ENCODE peak calls at places on chromosomes 7 and 10, in nine cellular contexts. J is upper lobe of right lung, X is left ventricle myocardium inferior, N is fibroblast of the aortic adventitia, R is astrocyte of the cerebellum, H is epithelial cell of esophagus, K is activated B cell treated with CpG ODN at 0.5 μM for 24 hours, D is fibroblast of lung, W is glutamatergic neuron. M is an unnamed sample.

GRCh38 chr7:95338832-95339231 is 14.5 kb upstream of the PON1 start:
- DNase-seq in K (no peak), D (no peak), N (no peak), X (no peak), R (no peak), J (no peak), W (no peak), H (no peak), M (no peak)

GRCh38 chr10:63094405-63094804 is 38.7 kb upstream of the NRBF2 start:
- DNase-seq in W (no peak), H (peak), D (no peak), R (no peak), X (no peak), J (no peak), N (peak), K (no peak), M (no peak)

GRCh38 chr7:135239263-135239662 is 5.6 kb downstream of the STRA8 start:
- DNase-seq in W (no peak), D (no peak), N (no peak), R (no peak), H (no peak), K (no peak), J (no peak), X (no peak), M (no peak)

GRCh38 chr7:131164025-131164899 is 163.4 kb upstream of the MKLN1 start:
- DNase-seq in W (no peak), H (peak), N (peak), J (no peak), K (no peak), D (peak), R (peak), X (no peak), M (no peak)

GRCh38 chr7:29642494-29643155 is 79.0 kb downstream of the PRR15 start:
- DNase-seq in J (no peak), W (no peak), N (peak), R (no peak), D (peak), H (no peak), X (no peak), K (no peak), M (no peak)

GRCh38 chr10:117366741-117367140 is 8.5 kb downstream of the PDZD8 start:
- DNase-seq in X (no peak), D (no peak), N (no peak), W (no peak), K (no peak), J (no peak), R (no peak), H (peak), M (no peak)

GRCh38 chr7:831596-832291 is 532 bp upstream of the SUN1 start:
- DNase-seq in N (peak), X (no peak), J (no peak), W (no peak), H (peak), R (peak), K (no peak), D (peak), M (peak)

GRCh38 chr7:6015917-6016652 is 7.0 kb downstream of the AIMP2 start:
- DNase-seq in H (peak), N (peak), K (no peak), X (peak), R (peak), W (no peak), J (peak), D (peak), M (no peak)

GRCh38 chr7:47392241-47392759 is 189.6 kb downstream of the TNS3 start:
- DNase-seq in X (peak), N (peak), J (peak), H (no peak), R (peak), D (peak), W (peak), K (no peak), M (no peak)

GRCh38 chr7:36763084-36763807 is 39.0 kb upstream of the AOAH start:
- DNase-seq in J (no peak), X (no peak), H (peak), R (no peak), K (no peak), D (peak), N (peak), W (no peak), M (no peak)

GRCh38 chr7:96308253-96308949 is 13.5 kb downstream of the SLC25A13 start:
- DNase-seq in K (no peak), W (no peak), J (no peak), R (no peak), H (no peak), X (no peak), N (no peak), D (peak), M (no peak)

GRCh38 chr10:95450188-95450587 is 111.0 kb downstream of the SORBS1 start:
- DNase-seq in N (no peak), W (no peak), H (no peak), R (no peak), K (no peak), J (no peak), X (no peak), D (no peak), M (no peak)

GRCh38 chr10:106577266-106577665 is 587.2 kb downstream of the SORCS1 start:
- DNase-seq in K (no peak), D (peak), R (no peak), J (no peak), N (no peak), X (no peak), H (peak), W (no peak), M (no peak)

GRCh38 chr10:17850526-17850925 is 41.4 kb downstream of the MRC1 start:
- DNase-seq in K (no peak), N (no peak), J (no peak), W (no peak), H (no peak), X (no peak), R (no peak), D (no peak), M (no peak)

GRCh38 chr7:129615018-129615417 is 3.5 kb downstream of the NRF1 start:
- DNase-seq in R (no peak), W (no peak), X (no peak), D (peak), J (no peak), H (peak), K (no peak), N (no peak), M (no peak)

GRCh38 chr7:111312966-111313365 is 222.0 kb downstream of the LRRN3 start:
- DNase-seq in X (no peak), R (no peak), K (no peak), W (no peak), D (peak), J (no peak), N (peak), H (peak), M (no peak)

GRCh38 chr7:42071372-42072261 is 165.4 kb downstream of the GLI3 start:
- DNase-seq in X (no peak), N (peak), R (peak), K (no peak), D (peak), H (peak), W (no peak), J (no peak), M (peak)

GRCh38 chr10:91406322-91406721 is 3.8 kb upstream of the HECTD2 start:
- DNase-seq in D (no peak), X (no peak), K (no peak), N (no peak), H (no peak), R (no peak), J (no peak), W (no peak), M (no peak)

GRCh38 chr7:137996386-137996851 is 5.5 kb downstream of the CREB3L2 start:
- DNase-seq in N (peak), H (no peak), D (peak), K (no peak), X (peak), J (no peak), W (peak), R (peak), M (no peak)

GRCh38 chr7:4712371-4713182 is 30.5 kb downstream of the FOXK1 start:
- DNase-seq in K (no peak), N (no peak), J (no peak), D (peak), R (no peak), X (no peak), W (no peak), H (peak), M (no peak)

GRCh38 chr10:119817991-119818888 is 54.4 kb downstream of the MCMBP start:
- DNase-seq in J (peak), R (no peak), X (peak), D (peak), N (peak), K (no peak), H (peak), W (peak), M (peak)

GRCh38 chr7:27178366-27178765 is 4.2 kb upstream of the HOXA10 start:
- DNase-seq in K (no peak), W (no peak), X (no peak), D (no peak), H (no peak), J (peak), R (no peak), N (no peak), M (no peak)

GRCh38 chr10:91006001-91006751 is 85.3 kb upstream of the ANKRD1 start:
- DNase-seq in H (peak), J (no peak), W (peak), R (peak), X (no peak), N (peak), D (peak), K (no peak), M (peak)

GRCh38 chr10:130820880-130821482 is 490.5 kb downstream of the TCERG1L start:
- DNase-seq in X (no peak), K (no peak), R (no peak), W (no peak), J (no peak), D (no peak), H (no peak), N (no peak), M (no peak)

GRCh38 chr7:141646826-141647480 is 55.0 kb downstream of the DENND11 start:
- DNase-seq in N (peak), R (no peak), D (no peak), K (no peak), H (no peak), X (no peak), W (no peak), J (no peak), M (no peak)

GRCh38 chr10:31650010-31650409 is 278.6 kb downstream of the ARHGAP12 start:
- DNase-seq in X (peak), N (peak), W (peak), H (peak), R (peak), J (no peak), D (peak), K (no peak), M (peak)

GRCh38 chr10:73897693-73898092 is 13.2 kb upstream of the PLAU start:
- DNase-seq in D (no peak), R (no peak), K (no peak), J (no peak), W (no peak), H (no peak), X (no peak), N (no peak), M (no peak)

GRCh38 chr7:158710651-158711102 is 6.1 kb upstream of the NCAPG2 start:
- DNase-seq in W (no peak), H (peak), K (no peak), D (peak), R (peak), N (peak), X (no peak), J (no peak), M (peak)

GRCh38 chr7:109868215-109868614 is 1222.7 kb upstream of the LRRN3 start:
- DNase-seq in W (no peak), R (no peak), K (no peak), X (no peak), H (no peak), N (no peak), J (no peak), D (no peak), M (no peak)

GRCh38 chr10:121590772-121591171 is 7.5 kb downstream of the FGFR2 start:
- DNase-seq in K (no peak), R (no peak), W (no peak), N (no peak), D (no peak), H (no peak), J (peak), X (no peak), M (no peak)

GRCh38 chr10:121593267-121593666 is 5.0 kb downstream of the FGFR2 start:
- DNase-seq in X (no peak), D (no peak), R (no peak), J (peak), W (no peak), K (no peak), N (no peak), H (no peak), M (no peak)

GRCh38 chr10:121593676-121594075 is 4.6 kb downstream of the FGFR2 start:
- DNase-seq in J (peak), X (no peak), N (no peak), W (no peak), K (no peak), H (no peak), D (no peak), R (no peak), M (no peak)

GRCh38 chr10:121591186-121591585 is 7.1 kb downstream of the FGFR2 start:
- DNase-seq in D (no peak), K (no peak), J (no peak), W (no peak), X (no peak), R (no peak), H (no peak), N (no peak), M (no peak)

GRCh38 chr10:121592155-121592890 is 5.9 kb downstream of the FGFR2 start:
- DNase-seq in R (no peak), D (no peak), N (no peak), X (no peak), H (peak), J (peak), W (no peak), K (no peak), M (no peak)
- TF ChIP-seq CTCF in R (peak), D (no peak), N (no peak), X (no peak), H (peak), J (peak), W (peak), K (no peak), M (peak)

GRCh38 chr10:6918305-6918704 is 338.2 kb upstream of the PRKCQ start:
- DNase-seq in K (peak), H (peak), R (no peak), D (peak), N (no peak), X (no peak), J (peak), W (peak), M (no peak)
- TF ChIP-seq CTCF in K (no peak), H (no peak), R (peak), D (peak), N (peak), X (peak), J (peak), W (peak), M (peak)

GRCh38 chr10:116026315-116026714 is 246.7 kb downstream of the GFRA1 start:
- DNase-seq in N (no peak), H (no peak), J (no peak), X (no peak), R (no peak), W (no peak), K (no peak), D (no peak), M (no peak)
- TF ChIP-seq CTCF in N (no peak), H (no peak), J (no peak), X (no peak), R (peak), W (no peak), K (no peak), D (no peak), M (peak)

DNA sequence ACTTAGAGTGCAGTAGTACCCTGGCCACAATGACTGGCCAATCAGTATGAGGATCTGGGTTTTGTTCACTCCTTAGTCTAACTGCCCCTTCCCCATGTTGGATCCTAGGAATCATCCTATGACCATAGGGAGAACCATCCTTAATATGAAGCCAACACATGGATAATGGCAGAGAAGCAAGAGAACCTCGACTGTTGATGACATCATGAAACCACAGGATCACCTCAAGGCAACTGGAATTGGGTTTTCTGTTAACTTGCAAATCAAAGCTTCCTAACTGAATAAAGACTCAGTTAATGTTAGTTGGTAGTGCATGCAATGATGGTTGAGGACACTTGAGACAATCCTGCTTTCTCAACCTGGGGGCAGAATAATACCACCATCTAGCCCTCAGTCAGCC is 3.3 kb upstream of the PRXL2A start:
- DNase-seq in W (no peak), X (no peak), J (no peak), D (no peak), K (no peak), N (no peak), H (no peak), R (no peak), M (no peak)
- TF ChIP-seq CTCF in W (no peak), X (no peak), J (no peak), D (no peak), K (no peak), N (no peak), H (no peak), R (no peak), M (no peak)

GRCh38 chr10:127679642-127680255 is 57.2 kb upstream of the FOXI2 start:
- DNase-seq in H (no peak), J (no peak), N (no peak), K (no peak), W (no peak), X (no peak), D (no peak), R (no peak), M (no peak)
- TF ChIP-seq CTCF in H (peak), J (peak), N (no peak), K (no peak), W (peak), X (peak), D (no peak), R (peak), M (peak)

DNA sequence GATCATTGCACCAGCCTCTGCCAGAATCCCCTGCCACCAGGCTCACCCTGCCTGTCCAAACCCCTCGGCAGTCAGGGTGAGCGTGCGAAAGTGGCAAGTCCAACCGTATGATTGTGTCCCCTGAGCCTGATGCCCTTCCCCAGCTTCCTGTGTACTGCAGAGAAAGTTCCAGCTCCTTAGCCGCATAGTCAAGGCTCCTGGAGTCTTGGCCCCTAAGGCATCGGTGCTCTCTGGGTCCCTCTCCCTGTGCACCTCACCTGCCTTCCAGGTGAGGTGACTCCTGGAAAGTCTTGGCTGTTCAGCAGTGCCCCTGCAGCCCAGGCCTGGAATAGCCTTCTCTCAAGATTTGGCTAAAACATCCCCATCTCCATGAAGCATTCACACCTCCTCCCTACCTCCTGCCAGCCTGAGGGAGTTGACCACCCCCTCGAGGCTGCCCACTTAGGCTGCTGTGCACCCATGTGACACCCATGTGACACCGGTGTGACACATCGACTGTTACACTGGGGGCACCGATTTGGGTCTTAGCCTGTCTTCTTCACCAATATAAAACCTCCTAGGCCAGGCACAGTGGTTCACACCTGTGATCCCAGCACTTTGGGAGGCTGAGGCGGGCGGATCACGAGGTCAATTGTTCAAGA is 56.2 kb upstream of the ELN start:
- DNase-seq in R (no peak), W (no peak), D (no peak), X (no peak), H (peak), N (no peak), K (no peak), J (peak), M (no peak)
- TF ChIP-seq CTCF in R (peak), W (no peak), D (peak), X (no peak), H (peak), N (peak), K (no peak), J (no peak), M (peak)

DNA sequence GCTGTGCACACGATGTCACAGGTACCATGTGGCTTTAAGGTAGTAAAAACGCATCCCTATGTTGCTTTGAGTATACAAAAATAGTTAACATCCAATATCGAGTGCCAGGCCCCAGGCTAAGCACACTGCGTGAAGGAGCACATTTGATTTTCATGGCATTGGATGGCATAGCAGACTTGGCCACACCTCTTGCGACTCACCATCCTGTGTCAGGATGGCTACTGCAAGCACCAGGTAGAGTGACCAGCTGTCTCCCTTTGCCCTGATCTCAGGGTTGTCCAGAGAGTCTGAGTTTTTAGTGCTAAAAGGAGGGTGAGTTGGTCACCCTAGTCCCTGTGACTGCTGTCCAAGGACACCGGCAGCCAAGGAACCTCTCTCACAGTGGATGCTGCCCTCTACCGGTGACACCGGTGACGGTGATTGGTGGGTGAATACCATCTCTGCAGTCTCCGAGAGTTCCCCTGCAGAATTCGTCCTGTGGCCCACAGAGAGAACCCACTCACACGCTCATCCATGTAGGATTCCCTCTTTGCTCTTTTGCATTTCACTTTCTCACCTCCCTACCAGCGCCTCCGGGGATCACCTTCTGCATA is 76.1 kb downstream of the BICC1 start:
- DNase-seq in N (no peak), W (peak), X (no peak), K (no peak), R (no peak), H (peak), D (no peak), J (no peak), M (no peak)
- TF ChIP-seq CTCF in N (peak), W (no peak), X (peak), K (no peak), R (no peak), H (no peak), D (no peak), J (peak), M (peak)

GRCh38 chr10:112872728-112873127 is 77.3 kb upstream of the TCF7L2 start:
- DNase-seq in N (no peak), J (no peak), R (no peak), H (no peak), W (no peak), D (no peak), K (no peak), X (no peak), M (no peak)
- TF ChIP-seq CTCF in N (peak), J (peak), R (peak), H (peak), W (peak), D (peak), K (no peak), X (no peak), M (peak)